ENCODE peak calls at places on chromosomes 2 and 18, in four cellular contexts. H is fibroblast of pulmonary artery, R is adrenal gland, Z is cardiac muscle cell. X is an unnamed sample.

GRCh38 chr2:240467659-240468299 is 32.3 kb downstream of the GPC1 start:
- DNase-seq in H (no peak), R (peak; percentile 42), Z (no peak), X (no peak)

GRCh38 chr2:228401065-228401912 is 219.8 kb upstream of the SPHKAP start:
- DNase-seq in H (no peak), R (no peak), Z (no peak), X (peak; percentile 67)

GRCh38 chr2:161090401-161090800 is 69.8 kb upstream of the TANK start:
- DNase-seq in H (peak; percentile 33), R (no peak), Z (peak; percentile 28), X (no peak)

GRCh38 chr18:6054443-6054842 is 159.1 kb upstream of the TMEM200C start:
- DNase-seq in H (no peak), R (no peak), Z (no peak), X (no peak)

GRCh38 chr2:158484892-158485556 is 28.3 kb downstream of the PKP4 start:
- DNase-seq in H (no peak), R (no peak), Z (no peak), X (no peak)

GRCh38 chr2:159468257-159468656 is 148.1 kb downstream of the BAZ2B start:
- DNase-seq in H (no peak), R (no peak), Z (no peak), X (no peak)

GRCh38 chr2:237731663-237732062 is 66.9 kb upstream of the RBM44 start:
- DNase-seq in H (peak; percentile 52), R (no peak), Z (peak; percentile 59), X (peak; percentile 73)

GRCh38 chr2:27855476-27855875 is 34.7 kb downstream of the RBKS start:
- DNase-seq in H (peak; percentile 40), R (no peak), Z (peak; percentile 29), X (peak; percentile 68)

GRCh38 chr2:105795575-105795934 is 50.8 kb downstream of the NCK2 start:
- DNase-seq in H (no peak), R (no peak), Z (no peak), X (peak; percentile 55)

GRCh38 chr18:58176915-58177717 is 133.1 kb downstream of the NEDD4L start:
- DNase-seq in H (peak; percentile 94), R (no peak), Z (peak; percentile 92), X (peak; percentile 94)

GRCh38 chr2:151289972-151290335 is 486 bp upstream of the NMI start:
- DNase-seq in H (peak; percentile 61), R (peak; percentile 21), Z (peak; percentile 58), X (peak; percentile 79)

GRCh38 chr18:36519358-36519757 is 221.8 kb downstream of the FHOD3 start:
- DNase-seq in H (no peak), R (no peak), Z (peak; percentile 47), X (peak; percentile 7)

GRCh38 chr2:105789745-105790466 is 45.2 kb downstream of the NCK2 start:
- DNase-seq in H (peak; percentile 42), R (peak; percentile 76), Z (peak; percentile 40), X (peak; percentile 36)

GRCh38 chr2:62698653-62699052 is 6.9 kb upstream of the EHBP1 start:
- DNase-seq in H (no peak), R (no peak), Z (no peak), X (no peak)

GRCh38 chr18:4842287-4842686 is 354.8 kb downstream of the AKAIN1 start:
- DNase-seq in H (no peak), R (no peak), Z (no peak), X (no peak)

GRCh38 chr2:98454500-98455235 is 10.0 kb downstream of the INPP4A start:
- DNase-seq in H (peak; percentile 30), R (no peak), Z (peak; percentile 30), X (peak; percentile 51)

GRCh38 chr2:201343559-201343958 is 13.6 kb downstream of the FLACC1 start:
- DNase-seq in H (no peak), R (no peak), Z (no peak), X (no peak)

GRCh38 chr2:26580151-26580550 is 61.0 kb downstream of the CIB4 start:
- DNase-seq in H (no peak), R (no peak), Z (no peak), X (no peak)

GRCh38 chr2:160921401-160921964 is 238.7 kb upstream of the TANK start:
- DNase-seq in H (no peak), R (no peak), Z (no peak), X (no peak)

GRCh38 chr18:3449702-3450357 is at the start of gene TGIF1:
- DNase-seq in H (peak; percentile 92), R (peak; percentile 87), Z (peak; percentile 92), X (peak; percentile 81)

GRCh38 chr18:9022397-9023170 is 79.9 kb upstream of the NDUFV2 start:
- DNase-seq in H (peak; percentile 40), R (no peak), Z (peak; percentile 27), X (peak; percentile 57)

GRCh38 chr18:49597556-49597955 is 35.7 kb downstream of the LIPG start:
- DNase-seq in H (peak; percentile 44), R (no peak), Z (no peak), X (no peak)

GRCh38 chr2:233117811-233118480 is 57.8 kb downstream of the INPP5D start:
- DNase-seq in H (no peak), R (no peak), Z (no peak), X (no peak)

GRCh38 chr2:26410764-26411243 is 9.1 kb downstream of the DRC1 start:
- DNase-seq in H (no peak), R (no peak), Z (no peak), X (no peak)

GRCh38 chr2:72993147-72993546 is 75.8 kb downstream of the EMX1 start:
- DNase-seq in H (peak; percentile 49), R (peak; percentile 38), Z (peak; percentile 49), X (peak; percentile 64)

GRCh38 chr2:188414869-188415753 is 123.4 kb downstream of the GULP1 start:
- DNase-seq in H (peak; percentile 33), R (no peak), Z (peak; percentile 11), X (no peak)

GRCh38 chr2:190920085-190920484 is 39.5 kb downstream of the GLS start:
- DNase-seq in H (no peak), R (no peak), Z (no peak), X (no peak)

GRCh38 chr2:38763226-38763625 is 12.1 kb upstream of the SRSF7 start:
- DNase-seq in H (no peak), R (no peak), Z (no peak), X (no peak)

GRCh38 chr2:220279372-220279771 is 651.9 kb downstream of the SLC4A3 start:
- DNase-seq in H (peak; percentile 71), R (no peak), Z (peak; percentile 70), X (peak; percentile 96)

GRCh38 chr2:124919296-124919695 is 894.2 kb downstream of the CNTNAP5 start:
- DNase-seq in H (no peak), R (no peak), Z (no peak), X (no peak)

GRCh38 chr2:62920070-62920469 is 130.6 kb upstream of the OTX1 start:
- DNase-seq in H (peak; percentile 16), R (no peak), Z (peak; percentile 11), X (no peak)

GRCh38 chr18:35949903-35950627 is 22.4 kb upstream of the RMP24 start:
- DNase-seq in H (peak; percentile 74), R (peak; percentile 59), Z (peak; percentile 76), X (peak; percentile 41)

DNA sequence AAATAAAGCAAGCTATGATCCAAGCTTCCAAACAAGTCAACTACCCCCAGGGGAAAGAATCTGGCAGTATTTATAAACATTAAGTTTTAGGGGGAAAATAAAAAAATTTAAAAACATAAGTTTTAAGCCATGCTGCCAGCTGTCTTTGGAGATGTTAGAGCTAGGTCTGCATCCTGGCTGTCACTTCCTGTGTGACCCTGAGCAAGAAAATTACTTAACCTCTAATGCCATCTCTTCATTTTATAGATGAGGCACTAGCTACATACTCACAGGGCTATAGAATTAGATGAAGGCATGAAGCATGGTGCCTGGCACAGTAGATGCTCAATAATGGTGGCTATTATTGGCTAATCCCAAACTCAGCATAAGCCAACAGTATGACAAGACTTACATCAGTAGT is 28.1 kb downstream of the STARD7 start:
- DNase-seq in H (no peak), R (no peak), Z (no peak), X (no peak)
- TF ChIP-seq CTCF in H (no peak), R (no peak), Z (no peak), X (no peak)

GRCh38 chr18:50819027-50819726 is 639 bp downstream of the MRO start:
- DNase-seq in H (peak; percentile 47), R (peak; percentile 34), Z (peak; percentile 65), X (peak; percentile 13)
- TF ChIP-seq CTCF in H (peak; percentile 25), R (no peak), Z (no peak), X (no peak)

DNA sequence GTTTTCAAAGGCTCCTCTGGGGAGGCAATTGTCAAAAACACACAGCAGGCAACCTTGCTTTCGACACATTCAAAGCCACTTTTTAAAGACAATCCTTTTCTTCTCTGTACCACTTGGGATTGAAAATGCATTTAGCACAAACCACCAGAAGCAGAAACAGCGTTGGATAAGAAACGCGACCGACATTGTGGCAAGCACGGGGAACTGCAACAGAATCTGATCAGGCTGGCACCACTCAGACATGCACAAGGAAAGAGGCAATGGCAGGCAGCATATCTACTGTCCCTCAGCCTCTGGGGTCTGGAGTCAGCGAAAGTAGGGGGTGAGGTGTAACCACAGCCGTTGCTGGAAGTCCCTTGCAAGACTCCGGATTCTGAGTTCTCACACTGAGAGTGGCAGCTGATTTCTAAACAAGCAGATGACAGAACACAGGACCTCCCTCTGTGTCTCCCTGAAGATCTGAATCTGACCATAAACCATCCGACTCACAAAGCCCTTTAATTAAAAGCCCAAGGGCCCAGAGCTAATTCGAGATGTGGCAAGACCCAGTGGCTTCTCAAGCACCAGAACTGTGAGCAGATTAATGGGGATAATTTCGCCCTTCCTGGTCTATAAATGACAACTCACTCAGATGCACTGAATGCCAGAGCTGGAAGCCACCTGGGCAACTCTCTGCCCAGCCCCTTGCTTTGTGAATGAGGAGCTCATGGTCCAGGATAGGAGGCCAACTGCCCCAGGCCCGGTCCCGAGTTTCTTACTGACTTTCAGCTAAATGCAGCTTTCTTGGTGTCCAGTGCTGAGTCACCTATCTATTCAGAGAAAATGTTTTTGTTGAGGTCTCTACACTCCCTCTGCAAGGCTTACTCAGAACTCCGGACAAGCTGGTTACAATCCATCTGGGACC is 29.6 kb downstream of the CYRIA start:
- DNase-seq in H (peak; percentile 53), R (no peak), Z (peak; percentile 30), X (no peak)
- TF ChIP-seq CTCF in H (no peak), R (no peak), Z (no peak), X (no peak)

GRCh38 chr2:207674826-207675225 is 36.6 kb upstream of the CCNYL1 start:
- DNase-seq in H (no peak), R (no peak), Z (no peak), X (no peak)
- TF ChIP-seq CTCF in H (no peak), R (no peak), Z (no peak), X (peak; percentile 16)

GRCh38 chr2:195477248-195477995 is 179.6 kb upstream of the SLC39A10 start:
- DNase-seq in H (peak; percentile 85), R (no peak), Z (peak; percentile 84), X (peak; percentile 70)

GRCh38 chr2:195480121-195480520 is 176.9 kb upstream of the SLC39A10 start:
- DNase-seq in H (no peak), R (no peak), Z (no peak), X (no peak)

GRCh38 chr2:195482050-195482449 is 175.0 kb upstream of the SLC39A10 start:
- DNase-seq in H (no peak), R (no peak), Z (no peak), X (no peak)

GRCh38 chr2:195477996-195478382 is 179.0 kb upstream of the SLC39A10 start:
- DNase-seq in H (peak; percentile 61), R (no peak), Z (peak; percentile 44), X (no peak)

GRCh38 chr2:195479407-195479806 is 177.6 kb upstream of the SLC39A10 start:
- DNase-seq in H (no peak), R (no peak), Z (no peak), X (no peak)
- TF ChIP-seq CTCF in H (no peak), R (no peak), Z (no peak), X (no peak)

GRCh38 chr2:45650851-45651414 is 542 bp upstream of the PRKCE start:
- DNase-seq in H (peak; percentile 98), R (peak; percentile 95), Z (peak; percentile 99), X (peak; percentile 95)
- TF ChIP-seq CTCF in H (peak; percentile 37), R (peak; percentile 44), Z (peak; percentile 47), X (peak; percentile 54)

GRCh38 chr2:29014811-29015414 is 33.8 kb downstream of the TOGARAM2 start:
- DNase-seq in H (peak; percentile 70), R (no peak), Z (peak; percentile 67), X (peak; percentile 72)
- TF ChIP-seq CTCF in H (peak; percentile 48), R (peak; percentile 22), Z (peak; percentile 43), X (peak; percentile 46)